ENCODE peak calls at places on chromosomes 11 and 22, in eight cellular contexts. K is EL; Z is body of pancreas; V is sigmoid colon; G is RPMI8226; A is activated T-helper 1 cell treated with anti-CD3 and anti-CD28 coated beads, Interleukin-12 subunit alpha, Interleukin-12 subunit beta, Interleukin-2, Interleukin-4 antibody, amounts not matched to agents 30 ng/mL and 10 ng/mL and 1 ng/mL, durations not matched to agents 14 hours and 24 hours and 36 hours; D is cardiac muscle cell; X is LoVo. U is an unnamed sample.

GRCh38 chr22:37218771-37219411 is 6.6 kb upstream of the SSTR3 start:
- DNase-seq in K (no peak), A (peak), V (no peak), G (peak), D (no peak), Z (no peak), X (no peak), U (no peak)

GRCh38 chr11:36265793-36266628 is 23.2 kb downstream of the COMMD9 start:
- DNase-seq in V (peak), G (peak), K (peak), A (peak), Z (peak), X (peak), D (peak), U (peak)

GRCh38 chr11:128488471-128488870 is 98.9 kb downstream of the ETS1 start:
- DNase-seq in D (no peak), X (no peak), A (no peak), G (no peak), Z (no peak), K (peak), V (no peak), U (peak)

GRCh38 chr11:764322-765024 is 12.8 kb downstream of the GATD1 start:
- DNase-seq in G (no peak), X (no peak), A (no peak), Z (no peak), K (no peak), V (no peak), D (no peak), U (no peak)

GRCh38 chr22:45207981-45208664 is 32.6 kb downstream of the KIAA0930 start:
- DNase-seq in X (no peak), G (no peak), D (no peak), K (peak), A (no peak), V (peak), Z (peak), U (no peak)

GRCh38 chr22:25120093-25120561 is 79.5 kb upstream of the CRYBB3 start:
- DNase-seq in Z (peak), G (peak), V (no peak), K (no peak), D (no peak), A (no peak), X (peak), U (no peak)

GRCh38 chr11:1226981-1227550 is 4.2 kb downstream of the MUC5B start:
- DNase-seq in K (no peak), D (no peak), X (no peak), V (peak), G (no peak), Z (peak), A (no peak), U (no peak)

GRCh38 chr11:30753994-30754393 is 167.8 kb upstream of the MPPED2 start:
- DNase-seq in G (no peak), D (no peak), Z (no peak), V (no peak), A (no peak), X (no peak), K (no peak), U (no peak)

GRCh38 chr11:41879186-41879738 is 419.8 kb upstream of the LRRC4C start:
- DNase-seq in Z (no peak), K (peak), A (no peak), D (no peak), V (no peak), G (no peak), X (no peak), U (no peak)

GRCh38 chr22:46224044-46224746 is 25.9 kb downstream of the CDPF1 start:
- DNase-seq in G (no peak), D (no peak), V (no peak), X (no peak), Z (no peak), A (no peak), K (no peak), U (no peak)

GRCh38 chr11:96338910-96339703 is 3.9 kb downstream of the MAML2 start:
- DNase-seq in A (peak), Z (no peak), D (no peak), G (peak), V (peak), X (no peak), K (peak), U (peak)

GRCh38 chr22:47534150-47535133 is 772.0 kb downstream of the TBC1D22A start:
- DNase-seq in Z (no peak), V (no peak), D (no peak), G (no peak), K (no peak), A (no peak), X (no peak), U (no peak)

GRCh38 chr11:115672999-115673411 is 168.8 kb upstream of the CADM1 start:
- DNase-seq in K (no peak), X (no peak), G (no peak), V (peak), D (no peak), A (no peak), Z (no peak), U (peak)

GRCh38 chr11:64516226-64516625 is 74.8 kb upstream of the SLC22A12 start:
- DNase-seq in G (peak), K (no peak), D (no peak), A (no peak), Z (no peak), X (no peak), V (no peak), U (peak)

GRCh38 chr11:10307022-10307410 is 2.1 kb downstream of the ADM start:
- DNase-seq in D (no peak), V (no peak), A (no peak), Z (no peak), G (no peak), K (no peak), X (peak), U (no peak)

GRCh38 chr22:37063436-37064420 is 12.2 kb downstream of the KCTD17 start:
- DNase-seq in X (no peak), D (no peak), V (no peak), Z (peak), K (no peak), G (peak), A (no peak), U (no peak)

GRCh38 chr11:82680252-82680651 is 53.4 kb downstream of the FAM181B start:
- DNase-seq in Z (no peak), K (peak), X (peak), D (no peak), G (no peak), V (no peak), A (no peak), U (peak)

GRCh38 chr22:43228863-43229262 is 41.9 kb upstream of the TTLL12 start:
- DNase-seq in A (no peak), G (no peak), K (no peak), X (no peak), V (no peak), D (no peak), Z (no peak), U (no peak)

GRCh38 chr11:59822989-59823566 is 12.5 kb upstream of the MRPL16 start:
- DNase-seq in K (peak), G (peak), Z (peak), A (no peak), X (peak), D (peak), V (no peak), U (peak)

GRCh38 chr11:114367244-114367957 is 32.9 kb downstream of the C11orf71 start:
- DNase-seq in Z (no peak), V (no peak), G (no peak), A (no peak), K (peak), D (no peak), X (no peak), U (no peak)

GRCh38 chr22:22359465-22359864 is 114.9 kb downstream of the VPREB1 start:
- DNase-seq in A (no peak), D (no peak), V (no peak), K (no peak), G (no peak), X (no peak), Z (no peak), U (no peak)

GRCh38 chr22:30424471-30425326 is 869 bp upstream of the MTFP1 start:
- DNase-seq in A (no peak), G (peak), X (peak), K (no peak), D (peak), Z (no peak), V (no peak), U (no peak)

GRCh38 chr11:102390667-102391449 is 43.8 kb downstream of the BIRC2 start:
- DNase-seq in G (peak), K (peak), Z (peak), X (peak), D (peak), A (peak), V (peak), U (peak)

GRCh38 chr11:85827768-85828639 is 17.1 kb upstream of the SYTL2 start:
- DNase-seq in G (no peak), V (no peak), K (peak), D (peak), Z (no peak), X (peak), A (peak), U (no peak)

GRCh38 chr11:114447444-114447843 is 8.2 kb downstream of the REXO2 start:
- DNase-seq in D (no peak), Z (no peak), X (no peak), A (no peak), G (no peak), V (no peak), K (no peak), U (no peak)

GRCh38 chr22:37823134-37823985 is at the start of gene GALR3:
- DNase-seq in V (no peak), Z (no peak), X (no peak), G (peak), D (no peak), K (no peak), A (no peak), U (no peak)

GRCh38 chr22:39471421-39472141 is 14.8 kb downstream of the MGAT3 start:
- DNase-seq in A (peak), V (no peak), G (no peak), X (no peak), Z (no peak), D (peak), K (peak), U (peak)

GRCh38 chr11:46519351-46519750 is 74.5 kb downstream of the AMBRA1 start:
- DNase-seq in Z (no peak), K (no peak), V (no peak), X (no peak), D (no peak), A (no peak), G (no peak), U (no peak)

GRCh38 chr11:86070435-86071056 is 1.7 kb upstream of the PICALM start:
- DNase-seq in A (no peak), D (no peak), V (no peak), K (peak), Z (no peak), X (no peak), G (no peak), U (no peak)

GRCh38 chr11:117808768-117809167 is 11.8 kb upstream of the DSCAML1 start:
- DNase-seq in Z (no peak), V (no peak), A (no peak), K (no peak), G (no peak), D (no peak), X (no peak), U (no peak)

GRCh38 chr11:2248242-2248641 is 22.1 kb downstream of the ASCL2 start:
- DNase-seq in K (no peak), A (no peak), V (peak), Z (no peak), D (no peak), X (no peak), G (no peak), U (no peak)

GRCh38 chr11:14144905-14145304 is 182.4 kb downstream of the SPON1 start:
- DNase-seq in G (no peak), X (no peak), V (no peak), K (no peak), D (no peak), A (no peak), Z (no peak), U (no peak)

GRCh38 chr22:17770180-17771077 is 3.8 kb downstream of the BID start:
- DNase-seq in A (no peak), D (no peak), G (no peak), Z (no peak), V (no peak), K (no peak), X (no peak), U (no peak)

GRCh38 chr22:29108137-29108536 is 35.3 kb downstream of the KREMEN1 start:
- DNase-seq in Z (no peak), V (no peak), K (peak), X (no peak), A (no peak), G (no peak), D (no peak), U (no peak)

GRCh38 chr22:20456722-20457076 is 19.1 kb upstream of the SCARF2 start:
- DNase-seq in V (peak), G (no peak), K (no peak), Z (no peak), A (no peak), D (no peak), X (no peak), U (no peak)

GRCh38 chr11:91796999-91797398 is 427.6 kb upstream of the FAT3 start:
- DNase-seq in K (no peak), G (no peak), D (no peak), V (no peak), X (peak), A (no peak), Z (no peak), U (no peak)

GRCh38 chr22:21698430-21699329 is 32.9 kb downstream of the PPIL2 start:
- DNase-seq in A (no peak), X (no peak), K (peak), D (no peak), V (no peak), G (no peak), Z (no peak), U (no peak)

U was measured in NB4.